ENCODE peak calls at places on chromosomes 7 and 10, in nine cellular contexts. One of them, this sample, is unnamed.
A peak's percentile ranks its signal among the peaks of the same experiment; 100 is the strongest.

GRCh38 chr10:124193309-124193696 is 99.9 kb upstream of the CHST15 start:
- DNase-seq in neuronal stem cell: no peak
- DNase-seq in ovary: no peak
- DNase-seq in gastrocnemius medialis: no peak
- DNase-seq in H7: no peak
- DNase-seq in right cardiac atrium: no peak
- DNase-seq in lower lobe of right lung: no peak
- DNase-seq in testis: no peak
- DNase-seq in CD8-positive, alpha-beta T cell: no peak
- DNase-seq in this sample: no peak

GRCh38 chr7:100155553-100156317 is 2.8 kb downstream of the TRAPPC14 start:
- DNase-seq in neuronal stem cell: no peak
- DNase-seq in ovary: no peak
- DNase-seq in gastrocnemius medialis: no peak
- DNase-seq in H7: peak; percentile 31
- DNase-seq in right cardiac atrium: no peak
- DNase-seq in lower lobe of right lung: no peak
- DNase-seq in testis: no peak
- DNase-seq in CD8-positive, alpha-beta T cell: no peak
- DNase-seq in this sample: no peak

GRCh38 chr7:30596721-30597120 is 2.0 kb downstream of the GARS1 start:
- DNase-seq in neuronal stem cell: no peak
- DNase-seq in ovary: no peak
- DNase-seq in gastrocnemius medialis: no peak
- DNase-seq in H7: no peak
- DNase-seq in right cardiac atrium: no peak
- DNase-seq in lower lobe of right lung: no peak
- DNase-seq in testis: no peak
- DNase-seq in CD8-positive, alpha-beta T cell: no peak
- DNase-seq in this sample: no peak

GRCh38 chr10:97399843-97400545 is 1.1 kb downstream of the RRP12 start:
- DNase-seq in neuronal stem cell: no peak
- DNase-seq in ovary: no peak
- DNase-seq in gastrocnemius medialis: peak; percentile 71
- DNase-seq in H7: peak; percentile 57
- DNase-seq in right cardiac atrium: peak; percentile 61
- DNase-seq in lower lobe of right lung: no peak
- DNase-seq in testis: peak; percentile 50
- DNase-seq in CD8-positive, alpha-beta T cell: no peak
- DNase-seq in this sample: peak; percentile 77

GRCh38 chr7:138029941-138030340 is 28.1 kb upstream of the CREB3L2 start:
- DNase-seq in neuronal stem cell: no peak
- DNase-seq in ovary: no peak
- DNase-seq in gastrocnemius medialis: no peak
- DNase-seq in H7: no peak
- DNase-seq in right cardiac atrium: no peak
- DNase-seq in lower lobe of right lung: no peak
- DNase-seq in testis: no peak
- DNase-seq in CD8-positive, alpha-beta T cell: no peak
- DNase-seq in this sample: no peak

GRCh38 chr7:45582136-45582742 is 8.1 kb downstream of the ADCY1 start:
- DNase-seq in neuronal stem cell: no peak
- DNase-seq in ovary: no peak
- DNase-seq in gastrocnemius medialis: no peak
- DNase-seq in H7: peak; percentile 82
- DNase-seq in right cardiac atrium: no peak
- DNase-seq in lower lobe of right lung: no peak
- DNase-seq in testis: no peak
- DNase-seq in CD8-positive, alpha-beta T cell: no peak
- DNase-seq in this sample: no peak

GRCh38 chr10:10930979-10931743 is 86.5 kb upstream of the CELF2 start:
- DNase-seq in neuronal stem cell: no peak
- DNase-seq in ovary: no peak
- DNase-seq in gastrocnemius medialis: no peak
- DNase-seq in H7: peak; percentile 64
- DNase-seq in right cardiac atrium: no peak
- DNase-seq in lower lobe of right lung: no peak
- DNase-seq in testis: no peak
- DNase-seq in CD8-positive, alpha-beta T cell: no peak
- DNase-seq in this sample: no peak

GRCh38 chr7:158560386-158560785 is 27.2 kb downstream of the PTPRN2 start:
- DNase-seq in neuronal stem cell: no peak
- DNase-seq in ovary: no peak
- DNase-seq in gastrocnemius medialis: no peak
- DNase-seq in H7: no peak
- DNase-seq in right cardiac atrium: no peak
- DNase-seq in lower lobe of right lung: no peak
- DNase-seq in testis: no peak
- DNase-seq in CD8-positive, alpha-beta T cell: no peak
- DNase-seq in this sample: no peak

GRCh38 chr10:70894416-70894815 is 6.1 kb upstream of the PCBD1 start:
- DNase-seq in neuronal stem cell: no peak
- DNase-seq in ovary: no peak
- DNase-seq in gastrocnemius medialis: no peak
- DNase-seq in H7: no peak
- DNase-seq in right cardiac atrium: no peak
- DNase-seq in lower lobe of right lung: no peak
- DNase-seq in testis: no peak
- DNase-seq in CD8-positive, alpha-beta T cell: no peak
- DNase-seq in this sample: no peak

GRCh38 chr7:157513682-157514081 is 176.9 kb downstream of the DNAJB6 start:
- DNase-seq in neuronal stem cell: no peak
- DNase-seq in ovary: no peak
- DNase-seq in gastrocnemius medialis: no peak
- DNase-seq in H7: peak; percentile 33
- DNase-seq in right cardiac atrium: no peak
- DNase-seq in lower lobe of right lung: no peak
- DNase-seq in testis: no peak
- DNase-seq in CD8-positive, alpha-beta T cell: no peak
- DNase-seq in this sample: no peak

GRCh38 chr10:125249948-125250347 is 89.6 kb upstream of the CTBP2 start:
- DNase-seq in neuronal stem cell: no peak
- DNase-seq in ovary: no peak
- DNase-seq in gastrocnemius medialis: no peak
- DNase-seq in H7: no peak
- DNase-seq in right cardiac atrium: no peak
- DNase-seq in lower lobe of right lung: no peak
- DNase-seq in testis: no peak
- DNase-seq in CD8-positive, alpha-beta T cell: no peak
- DNase-seq in this sample: no peak

GRCh38 chr10:9305018-9305655 is 1250.6 kb downstream of the GATA3 start:
- DNase-seq in neuronal stem cell: peak; percentile 21
- DNase-seq in ovary: no peak
- DNase-seq in gastrocnemius medialis: no peak
- DNase-seq in H7: no peak
- DNase-seq in right cardiac atrium: no peak
- DNase-seq in lower lobe of right lung: no peak
- DNase-seq in testis: no peak
- DNase-seq in CD8-positive, alpha-beta T cell: no peak
- DNase-seq in this sample: no peak

GRCh38 chr10:97575101-97575668 is 2.6 kb downstream of the ANKRD2 start:
- DNase-seq in neuronal stem cell: no peak
- DNase-seq in ovary: no peak
- DNase-seq in gastrocnemius medialis: no peak
- DNase-seq in H7: peak; percentile 50
- DNase-seq in right cardiac atrium: peak; percentile 16
- DNase-seq in lower lobe of right lung: no peak
- DNase-seq in testis: no peak
- DNase-seq in CD8-positive, alpha-beta T cell: no peak
- DNase-seq in this sample: peak; percentile 30

GRCh38 chr10:119165171-119166110 is at the start of gene SFXN4:
- DNase-seq in neuronal stem cell: peak; percentile 51
- DNase-seq in ovary: peak; percentile 76
- DNase-seq in gastrocnemius medialis: peak; percentile 81
- DNase-seq in H7: peak; percentile 89
- DNase-seq in right cardiac atrium: peak; percentile 93
- DNase-seq in lower lobe of right lung: peak; percentile 90
- DNase-seq in testis: peak; percentile 77
- DNase-seq in CD8-positive, alpha-beta T cell: peak; percentile 77
- DNase-seq in this sample: peak; percentile 77

GRCh38 chr7:29370531-29371314 is 176.1 kb downstream of the CHN2 start:
- DNase-seq in neuronal stem cell: no peak
- DNase-seq in ovary: no peak
- DNase-seq in gastrocnemius medialis: no peak
- DNase-seq in H7: no peak
- DNase-seq in right cardiac atrium: no peak
- DNase-seq in lower lobe of right lung: no peak
- DNase-seq in testis: no peak
- DNase-seq in CD8-positive, alpha-beta T cell: no peak
- DNase-seq in this sample: peak; percentile 58

GRCh38 chr7:108367946-108368345 is 88.3 kb downstream of the NRCAM start:
- DNase-seq in neuronal stem cell: no peak
- DNase-seq in ovary: no peak
- DNase-seq in gastrocnemius medialis: no peak
- DNase-seq in H7: no peak
- DNase-seq in right cardiac atrium: no peak
- DNase-seq in lower lobe of right lung: no peak
- DNase-seq in testis: no peak
- DNase-seq in CD8-positive, alpha-beta T cell: no peak
- DNase-seq in this sample: no peak

DNA sequence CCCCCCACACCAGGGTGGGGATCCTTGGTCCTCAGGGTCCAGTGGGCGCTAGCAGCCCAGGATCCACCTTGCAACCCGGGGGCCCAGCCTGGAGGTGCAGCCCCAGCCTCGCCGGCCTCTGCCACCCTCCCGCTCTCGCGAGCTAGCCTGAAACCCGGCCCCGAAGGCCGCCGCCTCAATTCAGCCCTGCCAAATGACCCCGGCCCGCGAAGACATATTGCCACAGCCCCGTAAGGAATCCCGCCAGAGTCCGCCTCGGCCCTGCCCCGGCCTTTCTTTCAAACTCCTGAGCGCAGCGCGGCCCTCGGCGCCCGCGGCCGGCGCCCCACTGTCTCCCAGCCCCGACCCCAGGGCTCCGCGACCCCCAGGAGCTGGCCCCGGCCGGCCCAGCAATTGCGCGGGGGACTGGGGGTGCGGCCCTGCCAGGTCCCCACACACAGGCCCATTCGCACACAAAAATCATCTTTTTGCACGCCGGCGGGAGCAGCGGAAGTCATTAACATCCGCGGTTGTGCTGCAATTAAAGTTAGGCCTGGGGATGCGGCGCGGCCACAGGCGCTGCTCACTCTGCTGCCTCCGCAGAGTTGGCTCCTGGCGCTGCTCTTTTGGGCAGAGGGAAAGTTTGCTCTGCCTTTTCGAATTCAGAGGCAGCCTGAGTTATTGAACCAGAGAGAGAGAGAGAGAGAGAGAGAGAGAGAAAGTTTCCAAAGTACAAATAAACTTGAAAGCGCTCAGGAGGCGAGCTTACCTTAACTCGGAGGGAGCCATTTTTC is 4.0 kb downstream of the HOXA5 start:
- DNase-seq in neuronal stem cell: no peak
- DNase-seq in ovary: no peak
- DNase-seq in gastrocnemius medialis: no peak
- DNase-seq in H7: peak; percentile 82
- DNase-seq in right cardiac atrium: no peak
- DNase-seq in lower lobe of right lung: no peak
- DNase-seq in testis: peak; percentile 16
- DNase-seq in CD8-positive, alpha-beta T cell: no peak
- DNase-seq in this sample: peak; percentile 60
- H3K27me3 ChIP-seq in neuronal stem cell: peaks cover 97% of the 10 kb centered on the region
- H3K27me3 ChIP-seq in ovary: no peaks in the 10 kb centered on the region
- H3K27me3 ChIP-seq in gastrocnemius medialis: no peaks in the 10 kb centered on the region
- H3K27me3 ChIP-seq in H7: peaks cover 99% of the 10 kb centered on the region
- H3K27me3 ChIP-seq in right cardiac atrium: peaks cover 3% of the 10 kb centered on the region
- H3K27me3 ChIP-seq in lower lobe of right lung: peaks cover 55% of the 10 kb centered on the region
- H3K27me3 ChIP-seq in testis: no peaks in the 10 kb centered on the region
- H3K27me3 ChIP-seq in CD8-positive, alpha-beta T cell: peaks cover 13% of the 10 kb centered on the region
- H3K27me3 ChIP-seq in this sample: no peaks in the 10 kb centered on the region

GRCh38 chr7:130380861-130381455 is 664 bp downstream of the CPA1 start:
- DNase-seq in neuronal stem cell: no peak
- DNase-seq in ovary: no peak
- DNase-seq in gastrocnemius medialis: no peak
- DNase-seq in H7: no peak
- DNase-seq in right cardiac atrium: no peak
- DNase-seq in lower lobe of right lung: no peak
- DNase-seq in testis: no peak
- DNase-seq in CD8-positive, alpha-beta T cell: no peak
- DNase-seq in this sample: no peak
- H3K27me3 ChIP-seq in neuronal stem cell: no peaks in the 10 kb centered on the region
- H3K27me3 ChIP-seq in ovary: no peaks in the 10 kb centered on the region
- H3K27me3 ChIP-seq in gastrocnemius medialis: no peaks in the 10 kb centered on the region
- H3K27me3 ChIP-seq in H7: no peaks in the 10 kb centered on the region
- H3K27me3 ChIP-seq in right cardiac atrium: no peaks in the 10 kb centered on the region
- H3K27me3 ChIP-seq in lower lobe of right lung: no peaks in the 10 kb centered on the region
- H3K27me3 ChIP-seq in testis: no peaks in the 10 kb centered on the region
- H3K27me3 ChIP-seq in CD8-positive, alpha-beta T cell: no peaks in the 10 kb centered on the region
- H3K27me3 ChIP-seq in this sample: no peaks in the 10 kb centered on the region

DNA sequence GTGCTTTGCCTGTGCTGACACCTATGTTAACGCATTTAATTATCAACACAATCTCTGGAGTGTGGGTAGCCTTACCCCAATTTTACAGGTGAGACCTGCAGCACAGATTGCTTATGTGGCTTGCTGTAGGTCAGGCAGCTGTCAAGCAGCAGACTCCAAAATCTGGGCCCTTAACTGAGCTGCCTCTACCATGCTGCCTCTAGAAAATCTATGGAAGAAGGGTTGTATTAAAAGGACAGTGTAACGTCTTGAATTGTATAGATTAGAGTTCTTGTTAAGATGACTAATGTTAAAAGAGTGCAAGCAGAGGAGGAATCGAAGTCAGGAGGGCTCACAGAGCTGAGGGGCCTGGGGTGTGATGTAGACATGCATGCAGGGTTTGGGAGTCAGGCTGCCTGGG is 1.2 kb upstream of the PON3 start:
- DNase-seq in neuronal stem cell: no peak
- DNase-seq in ovary: no peak
- DNase-seq in gastrocnemius medialis: no peak
- DNase-seq in H7: no peak
- DNase-seq in right cardiac atrium: no peak
- DNase-seq in lower lobe of right lung: no peak
- DNase-seq in testis: no peak
- DNase-seq in CD8-positive, alpha-beta T cell: no peak
- DNase-seq in this sample: no peak
- H3K27me3 ChIP-seq in neuronal stem cell: no peaks in the 10 kb centered on the region
- H3K27me3 ChIP-seq in ovary: no peaks in the 10 kb centered on the region
- H3K27me3 ChIP-seq in gastrocnemius medialis: peaks cover 4% of the 10 kb centered on the region
- H3K27me3 ChIP-seq in H7: no peaks in the 10 kb centered on the region
- H3K27me3 ChIP-seq in right cardiac atrium: no peaks in the 10 kb centered on the region
- H3K27me3 ChIP-seq in lower lobe of right lung: no peaks in the 10 kb centered on the region
- H3K27me3 ChIP-seq in testis: no peaks in the 10 kb centered on the region
- H3K27me3 ChIP-seq in CD8-positive, alpha-beta T cell: peaks cover 4% of the 10 kb centered on the region
- H3K27me3 ChIP-seq in this sample: no peaks in the 10 kb centered on the region

DNA sequence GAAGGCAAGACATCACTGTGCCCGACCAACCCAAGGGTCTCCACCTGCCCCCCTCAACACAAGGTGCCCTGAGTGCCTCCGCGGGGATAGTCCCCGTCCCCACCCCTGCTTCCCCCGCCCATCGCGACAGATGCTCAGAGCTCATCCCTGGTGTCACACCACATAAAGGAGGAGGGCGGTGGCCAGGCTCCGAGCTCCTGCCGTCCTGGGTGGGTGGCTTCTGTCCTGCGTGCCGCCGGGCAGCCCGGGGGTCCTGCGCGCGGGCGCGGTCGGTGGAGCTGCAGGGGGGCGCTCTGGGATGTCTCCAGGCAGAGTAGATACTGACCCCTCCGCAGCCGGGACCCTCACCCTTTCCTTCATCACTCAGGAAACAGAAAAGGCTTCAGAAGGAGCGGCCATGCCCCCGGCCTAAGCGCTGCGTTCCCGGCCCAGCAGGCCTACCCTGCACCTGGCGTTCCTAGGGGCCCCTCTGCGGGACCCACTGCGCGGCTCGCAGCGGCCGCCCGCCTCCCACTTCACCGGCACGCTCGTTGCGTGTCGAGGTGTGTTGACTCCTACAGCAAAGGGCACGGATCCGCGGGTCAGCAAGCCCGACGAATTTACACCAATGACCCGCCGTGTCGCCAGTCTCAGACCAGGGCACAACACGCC is 53.4 kb downstream of the ALOX5 start:
- DNase-seq in neuronal stem cell: no peak
- DNase-seq in ovary: no peak
- DNase-seq in gastrocnemius medialis: no peak
- DNase-seq in H7: peak; percentile 54
- DNase-seq in right cardiac atrium: no peak
- DNase-seq in lower lobe of right lung: no peak
- DNase-seq in testis: no peak
- DNase-seq in CD8-positive, alpha-beta T cell: no peak
- DNase-seq in this sample: no peak
- H3K27me3 ChIP-seq in neuronal stem cell: no peaks in the 10 kb centered on the region
- H3K27me3 ChIP-seq in ovary: no peaks in the 10 kb centered on the region
- H3K27me3 ChIP-seq in gastrocnemius medialis: peaks cover 7% of the 10 kb centered on the region
- H3K27me3 ChIP-seq in H7: no peaks in the 10 kb centered on the region
- H3K27me3 ChIP-seq in right cardiac atrium: no peaks in the 10 kb centered on the region
- H3K27me3 ChIP-seq in lower lobe of right lung: peaks cover 18% of the 10 kb centered on the region
- H3K27me3 ChIP-seq in testis: no peaks in the 10 kb centered on the region
- H3K27me3 ChIP-seq in CD8-positive, alpha-beta T cell: no peaks in the 10 kb centered on the region
- H3K27me3 ChIP-seq in this sample: no peaks in the 10 kb centered on the region

This sample was measured in MG63.